ENCODE peak calls at places on chromosomes 3 and 15, in ten cellular contexts. One of them, this sample, is unnamed.

GRCh38 chr15:68311859-68312557 is 34.5 kb downstream of the FEM1B start:
- DNase-seq in non-pigmented ciliary epithelial cell: no peak
- DNase-seq in adrenal gland: no peak
- DNase-seq in NCI-H526 treated with DMSO at 0.1 percent for 48 hours: no peak
- DNase-seq in effector memory CD4-positive, alpha-beta T cell: no peak
- DNase-seq in activated T-cell treated with anti-CD3 and anti-CD28 coated beads for 1 hour: no peak
- DNase-seq in uterus: peak; percentile 11
- DNase-seq in thoracic aorta: no peak
- DNase-seq in ELR: no peak
- DNase-seq in NCI-H345: no peak
- DNase-seq in this sample: no peak

GRCh38 chr15:86611392-86612040 is 531.8 kb downstream of the AGBL1 start:
- DNase-seq in non-pigmented ciliary epithelial cell: peak; percentile 3
- DNase-seq in adrenal gland: no peak
- DNase-seq in NCI-H526 treated with DMSO at 0.1 percent for 48 hours: no peak
- DNase-seq in effector memory CD4-positive, alpha-beta T cell: no peak
- DNase-seq in activated T-cell treated with anti-CD3 and anti-CD28 coated beads for 1 hour: no peak
- DNase-seq in uterus: no peak
- DNase-seq in thoracic aorta: no peak
- DNase-seq in ELR: peak; percentile 36
- DNase-seq in NCI-H345: no peak
- DNase-seq in this sample: no peak

GRCh38 chr3:119831022-119831421 is 49.1 kb downstream of the NR1I2 start:
- DNase-seq in non-pigmented ciliary epithelial cell: no peak
- DNase-seq in adrenal gland: no peak
- DNase-seq in NCI-H526 treated with DMSO at 0.1 percent for 48 hours: no peak
- DNase-seq in effector memory CD4-positive, alpha-beta T cell: no peak
- DNase-seq in activated T-cell treated with anti-CD3 and anti-CD28 coated beads for 1 hour: no peak
- DNase-seq in uterus: no peak
- DNase-seq in thoracic aorta: no peak
- DNase-seq in ELR: peak; percentile 44
- DNase-seq in NCI-H345: no peak
- DNase-seq in this sample: no peak

GRCh38 chr15:96494530-96494929 is 164.0 kb downstream of the NR2F2 start:
- DNase-seq in non-pigmented ciliary epithelial cell: no peak
- DNase-seq in adrenal gland: no peak
- DNase-seq in NCI-H526 treated with DMSO at 0.1 percent for 48 hours: no peak
- DNase-seq in effector memory CD4-positive, alpha-beta T cell: no peak
- DNase-seq in activated T-cell treated with anti-CD3 and anti-CD28 coated beads for 1 hour: no peak
- DNase-seq in uterus: no peak
- DNase-seq in thoracic aorta: no peak
- DNase-seq in ELR: no peak
- DNase-seq in NCI-H345: no peak
- DNase-seq in this sample: no peak

GRCh38 chr3:127134466-127134865 is 58.5 kb upstream of the PRR23E start:
- DNase-seq in non-pigmented ciliary epithelial cell: no peak
- DNase-seq in adrenal gland: no peak
- DNase-seq in NCI-H526 treated with DMSO at 0.1 percent for 48 hours: no peak
- DNase-seq in effector memory CD4-positive, alpha-beta T cell: no peak
- DNase-seq in activated T-cell treated with anti-CD3 and anti-CD28 coated beads for 1 hour: no peak
- DNase-seq in uterus: no peak
- DNase-seq in thoracic aorta: no peak
- DNase-seq in ELR: no peak
- DNase-seq in NCI-H345: no peak
- DNase-seq in this sample: no peak

GRCh38 chr3:18841422-18842343 is 306.6 kb upstream of the KCNH8 start:
- DNase-seq in non-pigmented ciliary epithelial cell: no peak
- DNase-seq in adrenal gland: no peak
- DNase-seq in NCI-H526 treated with DMSO at 0.1 percent for 48 hours: no peak
- DNase-seq in effector memory CD4-positive, alpha-beta T cell: no peak
- DNase-seq in activated T-cell treated with anti-CD3 and anti-CD28 coated beads for 1 hour: no peak
- DNase-seq in uterus: no peak
- DNase-seq in thoracic aorta: no peak
- DNase-seq in ELR: no peak
- DNase-seq in NCI-H345: no peak
- DNase-seq in this sample: no peak

GRCh38 chr3:114121996-114122709 is 56.7 kb downstream of the DRD3 start:
- DNase-seq in non-pigmented ciliary epithelial cell: no peak
- DNase-seq in adrenal gland: peak; percentile 70
- DNase-seq in NCI-H526 treated with DMSO at 0.1 percent for 48 hours: peak; percentile 72
- DNase-seq in effector memory CD4-positive, alpha-beta T cell: no peak
- DNase-seq in activated T-cell treated with anti-CD3 and anti-CD28 coated beads for 1 hour: no peak
- DNase-seq in uterus: peak; percentile 34
- DNase-seq in thoracic aorta: no peak
- DNase-seq in ELR: peak; percentile 65
- DNase-seq in NCI-H345: no peak
- DNase-seq in this sample: no peak

GRCh38 chr3:52541050-52541449 is 4.6 kb downstream of the UQCC5 start:
- DNase-seq in non-pigmented ciliary epithelial cell: no peak
- DNase-seq in adrenal gland: no peak
- DNase-seq in NCI-H526 treated with DMSO at 0.1 percent for 48 hours: no peak
- DNase-seq in effector memory CD4-positive, alpha-beta T cell: no peak
- DNase-seq in activated T-cell treated with anti-CD3 and anti-CD28 coated beads for 1 hour: no peak
- DNase-seq in uterus: no peak
- DNase-seq in thoracic aorta: no peak
- DNase-seq in ELR: no peak
- DNase-seq in NCI-H345: no peak
- DNase-seq in this sample: no peak

GRCh38 chr3:156010829-156011228 is 109.5 kb upstream of the KCNAB1 start:
- DNase-seq in non-pigmented ciliary epithelial cell: no peak
- DNase-seq in adrenal gland: no peak
- DNase-seq in NCI-H526 treated with DMSO at 0.1 percent for 48 hours: no peak
- DNase-seq in effector memory CD4-positive, alpha-beta T cell: no peak
- DNase-seq in activated T-cell treated with anti-CD3 and anti-CD28 coated beads for 1 hour: no peak
- DNase-seq in uterus: no peak
- DNase-seq in thoracic aorta: no peak
- DNase-seq in ELR: peak; percentile 15
- DNase-seq in NCI-H345: peak; percentile 1
- DNase-seq in this sample: no peak

GRCh38 chr15:42097018-42097417 is 2.7 kb upstream of the PLA2G4D start:
- DNase-seq in non-pigmented ciliary epithelial cell: no peak
- DNase-seq in adrenal gland: no peak
- DNase-seq in NCI-H526 treated with DMSO at 0.1 percent for 48 hours: no peak
- DNase-seq in effector memory CD4-positive, alpha-beta T cell: no peak
- DNase-seq in activated T-cell treated with anti-CD3 and anti-CD28 coated beads for 1 hour: no peak
- DNase-seq in uterus: no peak
- DNase-seq in thoracic aorta: no peak
- DNase-seq in ELR: no peak
- DNase-seq in NCI-H345: no peak
- DNase-seq in this sample: no peak

GRCh38 chr3:4218426-4219226 is 84.5 kb upstream of the SETMAR start:
- DNase-seq in non-pigmented ciliary epithelial cell: no peak
- DNase-seq in adrenal gland: no peak
- DNase-seq in NCI-H526 treated with DMSO at 0.1 percent for 48 hours: no peak
- DNase-seq in effector memory CD4-positive, alpha-beta T cell: no peak
- DNase-seq in activated T-cell treated with anti-CD3 and anti-CD28 coated beads for 1 hour: no peak
- DNase-seq in uterus: no peak
- DNase-seq in thoracic aorta: no peak
- DNase-seq in ELR: no peak
- DNase-seq in NCI-H345: no peak
- DNase-seq in this sample: no peak

GRCh38 chr3:171967137-171967783 is 72.1 kb upstream of the FNDC3B start:
- DNase-seq in non-pigmented ciliary epithelial cell: no peak
- DNase-seq in adrenal gland: no peak
- DNase-seq in NCI-H526 treated with DMSO at 0.1 percent for 48 hours: no peak
- DNase-seq in effector memory CD4-positive, alpha-beta T cell: no peak
- DNase-seq in activated T-cell treated with anti-CD3 and anti-CD28 coated beads for 1 hour: no peak
- DNase-seq in uterus: no peak
- DNase-seq in thoracic aorta: no peak
- DNase-seq in ELR: peak; percentile 83
- DNase-seq in NCI-H345: no peak
- DNase-seq in this sample: no peak

GRCh38 chr15:56772868-56773639 is 39.7 kb upstream of the ZNF280D start:
- DNase-seq in non-pigmented ciliary epithelial cell: no peak
- DNase-seq in adrenal gland: no peak
- DNase-seq in NCI-H526 treated with DMSO at 0.1 percent for 48 hours: peak; percentile 11
- DNase-seq in effector memory CD4-positive, alpha-beta T cell: no peak
- DNase-seq in activated T-cell treated with anti-CD3 and anti-CD28 coated beads for 1 hour: no peak
- DNase-seq in uterus: no peak
- DNase-seq in thoracic aorta: no peak
- DNase-seq in ELR: peak; percentile 32
- DNase-seq in NCI-H345: no peak
- DNase-seq in this sample: no peak